ENCODE peak calls at places on chromosomes 2 and 18, in five cellular contexts. V is AG09319; X is thyroid gland; F is CD4-positive, alpha-beta T cell; T is fibroblast of lung. W is an unnamed sample.
A peak's percentile ranks its signal among the peaks of the same experiment; 100 is the strongest.

GRCh38 chr2:172296267-172297046 is 130.9 kb upstream of the ITGA6 start:
- DNase-seq in V (no peak), X (peak; percentile 8), F (no peak), T (no peak), W (no peak)

GRCh38 chr18:23623040-23623439 is 36.7 kb upstream of the NPC1 start:
- DNase-seq in V (no peak), X (no peak), F (no peak), T (no peak), W (no peak)

GRCh38 chr2:206937519-206937918 is 1.8 kb upstream of the CPO start:
- DNase-seq in V (no peak), X (no peak), F (no peak), T (no peak), W (no peak)

GRCh38 chr2:123840614-123841013 is 184.5 kb upstream of the CNTNAP5 start:
- DNase-seq in V (no peak), X (no peak), F (no peak), T (no peak), W (no peak)

GRCh38 chr2:9768388-9768787 is 74.9 kb upstream of the TAF1B start:
- DNase-seq in V (no peak), X (no peak), F (no peak), T (no peak), W (no peak)

GRCh38 chr2:23394700-23395099 is 9.7 kb downstream of the KLHL29 start:
- DNase-seq in V (no peak), X (no peak), F (no peak), T (no peak), W (no peak)

GRCh38 chr2:119486886-119487285 is 37.4 kb downstream of the SCTR start:
- DNase-seq in V (no peak), X (no peak), F (no peak), T (peak; percentile 77), W (no peak)

GRCh38 chr2:128444044-128444771 is 125.5 kb upstream of the HS6ST1 start:
- DNase-seq in V (no peak), X (no peak), F (no peak), T (no peak), W (no peak)

GRCh38 chr2:203534486-203535077 is 519 bp downstream of the RAPH1 start:
- DNase-seq in V (no peak), X (no peak), F (no peak), T (peak; percentile 33), W (no peak)

GRCh38 chr2:120525056-120526046 is 179.4 kb downstream of the INHBB start:
- DNase-seq in V (no peak), X (peak; percentile 24), F (no peak), T (no peak), W (no peak)

GRCh38 chr2:106978647-106979046 is 92.7 kb upstream of the ST6GAL2 start:
- DNase-seq in V (no peak), X (no peak), F (no peak), T (no peak), W (no peak)

GRCh38 chr2:177598321-177598922 is 205.8 kb downstream of the AGPS start:
- DNase-seq in V (peak; percentile 51), X (no peak), F (no peak), T (peak; percentile 45), W (no peak)

GRCh38 chr18:74230922-74231714 is 60.6 kb downstream of the CYB5A start:
- DNase-seq in V (no peak), X (no peak), F (no peak), T (no peak), W (no peak)

GRCh38 chr2:132902626-132903025 is 232.6 kb upstream of the LYPD1 start:
- DNase-seq in V (no peak), X (no peak), F (no peak), T (no peak), W (no peak)

GRCh38 chr2:121825003-121825950 is 69.8 kb downstream of the TSN start:
- DNase-seq in V (no peak), X (no peak), F (no peak), T (no peak), W (no peak)

GRCh38 chr18:78979058-78979680 is 449 bp upstream of the SALL3 start:
- DNase-seq in V (no peak), X (no peak), F (no peak), T (peak; percentile 75), W (no peak)

GRCh38 chr2:100013892-100014677 is 128.3 kb downstream of the AFF3 start:
- DNase-seq in V (peak; percentile 98), X (no peak), F (no peak), T (peak; percentile 97), W (no peak)

GRCh38 chr2:168466834-168467565 is 10.9 kb downstream of the CERS6 start:
- DNase-seq in V (no peak), X (peak; percentile 33), F (no peak), T (no peak), W (no peak)

GRCh38 chr2:7773362-7773973 is 856.3 kb downstream of the RNF144A start:
- DNase-seq in V (no peak), X (peak; percentile 25), F (no peak), T (peak; percentile 49), W (no peak)

GRCh38 chr18:45526120-45526841 is 89.0 kb upstream of the SLC14A2 start:
- DNase-seq in V (no peak), X (no peak), F (no peak), T (peak; percentile 71), W (no peak)

GRCh38 chr2:232022733-232023132 is 61.2 kb downstream of the DIS3L2 start:
- DNase-seq in V (no peak), X (no peak), F (no peak), T (no peak), W (no peak)

GRCh38 chr2:170523506-170523905 is 191.6 kb upstream of the SP5 start:
- DNase-seq in V (no peak), X (no peak), F (no peak), T (no peak), W (no peak)
- TF ChIP-seq CTCF in V (no peak), X (no peak), F (no peak), T (no peak), W (no peak)

GRCh38 chr2:71453404-71454220 is at the start of gene DYSF:
- DNase-seq in V (no peak), X (peak; percentile 39), F (no peak), T (peak; percentile 48), W (no peak)

GRCh38 chr2:71455741-71456569 is 2.6 kb downstream of the DYSF start:
- DNase-seq in V (no peak), X (no peak), F (no peak), T (peak; percentile 48), W (no peak)

GRCh38 chr2:71456617-71457016 is 3.3 kb downstream of the DYSF start:
- DNase-seq in V (no peak), X (no peak), F (no peak), T (no peak), W (no peak)

GRCh38 chr2:71454221-71455010 is 1.1 kb downstream of the DYSF start:
- DNase-seq in V (no peak), X (no peak), F (no peak), T (no peak), W (no peak)

GRCh38 chr2:71455011-71455740 is 1.8 kb downstream of the DYSF start:
- DNase-seq in V (no peak), X (no peak), F (no peak), T (no peak), W (no peak)
- TF ChIP-seq CTCF in V (no peak), X (no peak), F (no peak), T (no peak), W (no peak)

DNA sequence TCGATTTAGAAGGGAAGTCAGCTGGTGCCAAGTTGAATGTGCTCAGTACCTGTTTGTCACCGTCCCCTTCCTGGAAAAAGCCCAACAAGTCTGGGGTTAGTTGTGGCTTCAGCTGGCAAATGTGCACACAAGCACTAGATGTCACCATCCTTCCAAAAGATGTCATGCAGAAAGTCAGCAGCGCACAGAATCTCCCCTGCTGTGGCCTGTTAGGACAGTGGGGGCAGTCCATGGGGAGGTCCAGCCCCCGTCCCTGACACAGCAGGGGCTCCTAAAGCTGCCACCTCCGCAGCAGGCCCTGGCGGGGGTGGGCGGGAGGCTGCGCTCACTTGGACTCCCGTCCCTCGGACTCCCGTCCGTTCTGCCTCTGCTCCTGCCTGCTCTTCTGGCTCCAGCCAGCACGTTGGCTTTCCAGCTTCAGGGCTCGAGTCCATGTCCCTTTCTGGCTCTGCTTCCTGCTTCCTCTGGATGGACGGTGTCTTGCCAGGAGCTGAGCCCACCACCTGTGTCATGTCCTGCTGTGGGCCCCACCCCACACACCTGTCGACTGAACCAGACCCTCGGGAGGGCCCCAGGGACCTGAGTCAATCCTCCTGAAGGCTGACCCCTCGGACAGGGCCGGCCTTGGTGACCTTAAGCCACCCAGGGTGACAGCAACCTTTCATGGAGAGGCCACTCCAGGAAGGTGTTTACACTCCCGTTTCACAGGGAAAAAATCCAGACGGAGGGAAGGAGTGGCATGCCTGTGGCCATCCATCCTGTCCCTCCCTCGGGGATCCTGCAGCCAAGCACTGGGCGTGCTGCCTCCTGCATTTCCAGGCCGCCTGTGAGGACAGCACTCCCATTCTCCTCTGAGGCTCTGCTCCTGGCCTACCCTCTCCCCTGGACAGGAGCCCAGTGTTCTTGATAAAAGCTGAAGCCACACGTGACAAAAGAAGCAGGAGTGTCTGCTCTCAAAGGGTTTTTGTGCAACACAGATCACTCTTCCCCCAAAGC is 8.5 kb downstream of the RAB17 start:
- DNase-seq in V (peak; percentile 27), X (peak; percentile 94), F (peak; percentile 31), T (peak; percentile 58), W (no peak)
- TF ChIP-seq CTCF in V (peak; percentile 65), X (peak; percentile 79), F (peak; percentile 38), T (peak; percentile 52), W (no peak)

GRCh38 chr18:9474103-9474982 is 970 bp upstream of the RALBP1 start:
- DNase-seq in V (peak; percentile 44), X (peak; percentile 2), F (peak; percentile 2), T (peak; percentile 88), W (no peak)
- TF ChIP-seq CTCF in V (no peak), X (no peak), F (no peak), T (no peak), W (no peak)

DNA sequence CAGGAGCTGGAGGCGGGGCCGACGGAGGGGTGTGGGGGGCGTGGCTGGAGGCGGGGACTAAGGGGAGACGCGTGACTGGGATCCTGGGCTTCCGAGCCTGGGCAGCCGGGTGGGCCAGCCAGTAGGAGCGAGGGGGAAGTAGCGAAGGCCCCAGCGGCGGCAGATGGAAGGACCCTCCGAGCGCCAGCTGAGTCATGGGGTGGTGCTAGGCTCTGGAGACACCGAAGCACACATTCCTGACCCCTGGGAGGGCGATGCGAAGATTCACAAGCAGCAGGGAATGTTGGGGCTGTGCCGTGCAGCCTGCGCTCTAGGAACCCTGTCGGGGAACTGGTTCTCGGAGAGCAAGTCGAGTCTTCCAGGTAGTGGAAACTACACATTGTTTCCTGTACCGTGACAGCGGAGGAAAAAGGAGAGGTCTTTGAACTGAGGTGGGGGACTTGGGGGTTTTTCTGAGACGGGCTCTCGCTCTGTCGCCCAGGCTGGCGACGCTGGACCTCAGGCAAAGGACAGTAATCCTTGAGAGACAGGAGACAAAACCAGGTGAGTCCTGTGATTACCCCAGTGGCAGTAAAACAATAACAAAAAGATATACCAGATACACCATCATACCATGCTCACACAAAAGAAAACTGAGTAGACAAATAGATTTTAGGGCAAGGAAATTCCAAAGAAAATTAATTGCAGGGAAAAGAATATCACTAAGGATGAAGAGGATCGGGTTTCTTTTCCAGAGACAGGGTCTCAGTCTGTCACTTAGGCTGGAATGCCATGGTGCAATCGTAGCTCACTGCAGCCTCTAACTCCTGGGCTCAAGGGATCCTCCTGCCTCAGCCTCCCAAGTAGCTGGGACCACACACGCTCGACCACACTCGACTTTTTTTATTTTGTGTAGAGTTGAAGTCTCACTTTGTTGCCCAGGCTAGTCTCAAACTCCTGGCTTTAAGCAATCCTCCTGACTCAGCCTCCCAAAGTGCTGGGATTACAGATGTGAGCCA is 828 bp upstream of the AFG3L2 start:
- DNase-seq in V (no peak), X (no peak), F (no peak), T (peak; percentile 97), W (no peak)
- TF ChIP-seq CTCF in V (no peak), X (peak; percentile 30), F (no peak), T (no peak), W (no peak)

GRCh38 chr2:47299555-47299954 is 103.4 kb upstream of the MSH2 start:
- DNase-seq in V (no peak), X (no peak), F (no peak), T (peak; percentile 91), W (no peak)
- TF ChIP-seq CTCF in V (no peak), X (no peak), F (no peak), T (no peak), W (no peak)

W was measured in activated B cell treated with CpG ODN at 0.5 μM for 24 hours.